ENCODE peak calls at places on chromosomes 7 and 10, in five cellular contexts. One of them, this sample, is unnamed.

GRCh38 chr7:77416621-77417371 is 647 bp upstream of the GSAP start:
- DNase-seq in choroid plexus epithelial cell: no peak
- DNase-seq in A549: peak
- DNase-seq in PC-9: no peak
- DNase-seq in progenitor cell of endocrine pancreas: no peak
- DNase-seq in this sample: peak

GRCh38 chr7:24406053-24406561 is 122.1 kb downstream of the NPY start:
- DNase-seq in PC-9: no peak
- DNase-seq in progenitor cell of endocrine pancreas: no peak
- DNase-seq in choroid plexus epithelial cell: peak
- DNase-seq in A549: no peak
- DNase-seq in this sample: no peak

GRCh38 chr10:50807851-50808776 is 68.4 kb downstream of the ASAH2B start:
- DNase-seq in PC-9: no peak
- DNase-seq in progenitor cell of endocrine pancreas: no peak
- DNase-seq in choroid plexus epithelial cell: peak
- DNase-seq in A549: no peak
- DNase-seq in this sample: no peak

GRCh38 chr10:79491171-79491835 is 21.0 kb upstream of the EIF5AL1 start:
- DNase-seq in A549: no peak
- DNase-seq in choroid plexus epithelial cell: no peak
- DNase-seq in PC-9: no peak
- DNase-seq in progenitor cell of endocrine pancreas: no peak
- DNase-seq in this sample: no peak

GRCh38 chr7:139574618-139575337 is 51.3 kb downstream of the CLEC2L start:
- DNase-seq in PC-9: no peak
- DNase-seq in choroid plexus epithelial cell: no peak
- DNase-seq in progenitor cell of endocrine pancreas: no peak
- DNase-seq in A549: no peak
- DNase-seq in this sample: no peak

GRCh38 chr7:148503900-148504487 is 86.6 kb upstream of the C7orf33 start:
- DNase-seq in choroid plexus epithelial cell: peak
- DNase-seq in progenitor cell of endocrine pancreas: no peak
- DNase-seq in A549: peak
- DNase-seq in PC-9: no peak
- DNase-seq in this sample: no peak

GRCh38 chr7:92645114-92645497 is 54.9 kb upstream of the FAM133B start:
- DNase-seq in choroid plexus epithelial cell: no peak
- DNase-seq in progenitor cell of endocrine pancreas: no peak
- DNase-seq in PC-9: no peak
- DNase-seq in A549: no peak
- DNase-seq in this sample: no peak

GRCh38 chr10:60524541-60524940 is 134.9 kb upstream of the ANK3 start:
- DNase-seq in progenitor cell of endocrine pancreas: no peak
- DNase-seq in PC-9: no peak
- DNase-seq in A549: no peak
- DNase-seq in choroid plexus epithelial cell: peak
- DNase-seq in this sample: no peak

GRCh38 chr7:112022128-112022527 is 184.1 kb downstream of the DOCK4 start:
- DNase-seq in choroid plexus epithelial cell: no peak
- DNase-seq in progenitor cell of endocrine pancreas: no peak
- DNase-seq in PC-9: no peak
- DNase-seq in A549: no peak
- DNase-seq in this sample: no peak

GRCh38 chr7:105779856-105780815 is 96.3 kb downstream of the ATXN7L1 start:
- DNase-seq in progenitor cell of endocrine pancreas: no peak
- DNase-seq in PC-9: no peak
- DNase-seq in choroid plexus epithelial cell: no peak
- DNase-seq in A549: no peak
- DNase-seq in this sample: peak

GRCh38 chr7:12929416-12930140 is 242.1 kb downstream of the ARL4A start:
- DNase-seq in choroid plexus epithelial cell: peak
- DNase-seq in PC-9: no peak
- DNase-seq in A549: no peak
- DNase-seq in progenitor cell of endocrine pancreas: no peak
- DNase-seq in this sample: no peak

GRCh38 chr10:132524443-132525285 is 12.9 kb upstream of the INPP5A start:
- DNase-seq in PC-9: no peak
- DNase-seq in A549: no peak
- DNase-seq in progenitor cell of endocrine pancreas: no peak
- DNase-seq in choroid plexus epithelial cell: no peak
- DNase-seq in this sample: no peak

GRCh38 chr10:129893690-129894089 is 70.4 kb downstream of the EBF3 start:
- DNase-seq in A549: no peak
- DNase-seq in PC-9: no peak
- DNase-seq in choroid plexus epithelial cell: no peak
- DNase-seq in progenitor cell of endocrine pancreas: no peak
- DNase-seq in this sample: no peak

GRCh38 chr7:143391462-143392404 is 10.6 kb downstream of the ZYX start:
- DNase-seq in A549: no peak
- DNase-seq in PC-9: no peak
- DNase-seq in choroid plexus epithelial cell: peak
- DNase-seq in progenitor cell of endocrine pancreas: no peak
- DNase-seq in this sample: no peak

GRCh38 chr10:6141296-6142151 is 52.7 kb downstream of the RBM17 start:
- DNase-seq in A549: peak
- DNase-seq in progenitor cell of endocrine pancreas: no peak
- DNase-seq in PC-9: peak
- DNase-seq in choroid plexus epithelial cell: peak
- DNase-seq in this sample: no peak

GRCh38 chr10:102208311-102209035 is 17.6 kb upstream of the ELOVL3 start:
- DNase-seq in PC-9: no peak
- DNase-seq in progenitor cell of endocrine pancreas: no peak
- DNase-seq in A549: no peak
- DNase-seq in choroid plexus epithelial cell: peak
- DNase-seq in this sample: no peak

GRCh38 chr10:1009071-1009494 is 16.6 kb downstream of the IDI2 start:
- DNase-seq in choroid plexus epithelial cell: no peak
- DNase-seq in PC-9: no peak
- DNase-seq in A549: no peak
- DNase-seq in progenitor cell of endocrine pancreas: no peak
- DNase-seq in this sample: no peak

GRCh38 chr10:104337985-104338735 is at the start of gene ITPRIP:
- DNase-seq in A549: peak
- DNase-seq in PC-9: no peak
- DNase-seq in choroid plexus epithelial cell: peak
- DNase-seq in progenitor cell of endocrine pancreas: peak
- DNase-seq in this sample: no peak

GRCh38 chr10:75062191-75062849 is 49.1 kb upstream of the SAMD8 start:
- DNase-seq in progenitor cell of endocrine pancreas: no peak
- DNase-seq in PC-9: no peak
- DNase-seq in choroid plexus epithelial cell: peak
- DNase-seq in A549: no peak
- DNase-seq in this sample: no peak

DNA sequence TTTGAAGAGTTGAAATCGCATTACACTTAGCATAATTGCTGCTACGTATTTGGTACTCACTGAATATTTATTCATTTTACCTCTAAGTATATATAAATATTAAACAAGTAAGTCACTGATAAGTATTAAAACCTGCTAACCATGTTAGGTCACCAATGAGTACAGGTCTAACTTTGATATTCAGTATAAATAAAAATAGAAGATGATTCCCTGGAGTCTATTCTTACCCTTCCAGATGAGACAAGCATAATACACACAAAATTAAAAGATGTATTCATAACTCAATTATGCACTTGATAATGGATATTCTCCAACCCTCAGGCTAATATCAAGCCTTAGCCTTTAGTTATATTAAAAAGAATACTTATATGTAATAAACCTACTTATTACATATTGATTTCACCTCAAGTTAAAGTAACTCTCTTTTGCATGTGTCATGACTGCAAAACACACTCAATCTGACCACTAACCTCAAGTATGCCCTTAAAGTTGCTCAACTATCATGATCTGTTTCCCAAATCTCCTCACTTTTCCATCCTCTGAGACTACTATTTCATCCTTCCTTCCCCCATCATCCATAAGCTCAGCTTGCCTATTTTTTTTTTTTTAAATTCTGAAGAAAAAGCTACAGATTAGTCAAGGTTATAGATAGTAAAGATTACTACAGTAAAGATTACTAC is 46.8 kb downstream of the IPMK start:
- DNase-seq in A549: no peak
- DNase-seq in PC-9: no peak
- DNase-seq in progenitor cell of endocrine pancreas: no peak
- DNase-seq in choroid plexus epithelial cell: peak
- DNase-seq in this sample: no peak
- TF ChIP-seq CTCF in A549: no peak
- TF ChIP-seq CTCF in PC-9: no peak
- TF ChIP-seq CTCF in progenitor cell of endocrine pancreas: no peak
- TF ChIP-seq CTCF in choroid plexus epithelial cell: no peak
- TF ChIP-seq CTCF in this sample: no peak

DNA sequence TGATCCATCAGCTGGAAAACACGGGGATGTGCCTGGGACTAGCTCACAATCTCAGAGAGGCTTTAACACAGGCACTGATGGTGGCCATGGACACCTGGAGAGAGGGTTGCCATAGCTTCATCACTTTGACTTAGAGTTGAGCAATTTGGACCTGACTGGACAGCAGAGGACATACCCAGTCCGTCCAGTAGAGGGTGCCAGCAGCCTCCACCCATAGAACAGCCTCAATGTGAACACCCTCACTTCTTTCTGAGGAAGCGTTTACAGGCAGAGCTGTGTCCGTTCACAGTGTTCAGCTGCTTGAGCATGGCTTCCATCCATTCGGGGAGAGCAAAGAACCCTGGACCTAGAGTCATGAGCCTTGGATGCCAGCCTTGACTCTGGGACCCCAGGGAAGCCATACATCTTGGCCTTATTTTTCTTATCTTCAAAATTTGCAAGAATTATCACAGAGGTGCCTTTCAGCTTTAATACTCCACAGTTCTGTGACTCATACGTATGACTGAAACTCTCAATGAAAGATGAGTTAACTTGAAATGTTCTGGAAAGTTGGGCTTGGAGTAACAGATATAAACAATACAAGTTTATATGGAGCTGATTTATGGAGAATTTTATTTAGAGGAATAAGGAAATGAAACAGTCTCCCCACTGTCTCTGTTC is 302.9 kb upstream of the PODXL start:
- DNase-seq in progenitor cell of endocrine pancreas: peak
- DNase-seq in choroid plexus epithelial cell: peak
- DNase-seq in PC-9: peak
- DNase-seq in A549: peak
- DNase-seq in this sample: peak
- TF ChIP-seq CTCF in progenitor cell of endocrine pancreas: peak
- TF ChIP-seq CTCF in choroid plexus epithelial cell: peak
- TF ChIP-seq CTCF in PC-9: peak
- TF ChIP-seq CTCF in A549: peak
- TF ChIP-seq CTCF in this sample: peak

GRCh38 chr7:1974290-1974689 is 258.5 kb downstream of the MAD1L1 start:
- DNase-seq in A549: no peak
- DNase-seq in choroid plexus epithelial cell: no peak
- DNase-seq in PC-9: no peak
- DNase-seq in progenitor cell of endocrine pancreas: no peak
- DNase-seq in this sample: no peak

GRCh38 chr7:1975179-1975578 is 257.6 kb downstream of the MAD1L1 start:
- DNase-seq in choroid plexus epithelial cell: no peak
- DNase-seq in progenitor cell of endocrine pancreas: no peak
- DNase-seq in PC-9: no peak
- DNase-seq in A549: no peak
- DNase-seq in this sample: no peak

GRCh38 chr7:1974714-1975113 is 258.0 kb downstream of the MAD1L1 start:
- DNase-seq in progenitor cell of endocrine pancreas: no peak
- DNase-seq in A549: no peak
- DNase-seq in choroid plexus epithelial cell: no peak
- DNase-seq in PC-9: no peak
- DNase-seq in this sample: no peak

GRCh38 chr7:1977059-1977875 is 255.5 kb downstream of the MAD1L1 start:
- DNase-seq in PC-9: no peak
- DNase-seq in progenitor cell of endocrine pancreas: no peak
- DNase-seq in choroid plexus epithelial cell: no peak
- DNase-seq in A549: no peak
- DNase-seq in this sample: no peak

GRCh38 chr7:1975581-1975980 is 257.2 kb downstream of the MAD1L1 start:
- DNase-seq in A549: no peak
- DNase-seq in choroid plexus epithelial cell: no peak
- DNase-seq in PC-9: no peak
- DNase-seq in progenitor cell of endocrine pancreas: no peak
- DNase-seq in this sample: no peak
- TF ChIP-seq CTCF in A549: no peak
- TF ChIP-seq CTCF in choroid plexus epithelial cell: no peak
- TF ChIP-seq CTCF in PC-9: no peak
- TF ChIP-seq CTCF in progenitor cell of endocrine pancreas: no peak
- TF ChIP-seq CTCF in this sample: no peak

GRCh38 chr10:116272497-116273221 is at the start of gene GFRA1:
- DNase-seq in choroid plexus epithelial cell: no peak
- DNase-seq in PC-9: no peak
- DNase-seq in A549: peak
- DNase-seq in progenitor cell of endocrine pancreas: peak
- DNase-seq in this sample: no peak
- TF ChIP-seq CTCF in choroid plexus epithelial cell: no peak
- TF ChIP-seq CTCF in PC-9: no peak
- TF ChIP-seq CTCF in A549: peak
- TF ChIP-seq CTCF in progenitor cell of endocrine pancreas: peak
- TF ChIP-seq CTCF in this sample: no peak

DNA sequence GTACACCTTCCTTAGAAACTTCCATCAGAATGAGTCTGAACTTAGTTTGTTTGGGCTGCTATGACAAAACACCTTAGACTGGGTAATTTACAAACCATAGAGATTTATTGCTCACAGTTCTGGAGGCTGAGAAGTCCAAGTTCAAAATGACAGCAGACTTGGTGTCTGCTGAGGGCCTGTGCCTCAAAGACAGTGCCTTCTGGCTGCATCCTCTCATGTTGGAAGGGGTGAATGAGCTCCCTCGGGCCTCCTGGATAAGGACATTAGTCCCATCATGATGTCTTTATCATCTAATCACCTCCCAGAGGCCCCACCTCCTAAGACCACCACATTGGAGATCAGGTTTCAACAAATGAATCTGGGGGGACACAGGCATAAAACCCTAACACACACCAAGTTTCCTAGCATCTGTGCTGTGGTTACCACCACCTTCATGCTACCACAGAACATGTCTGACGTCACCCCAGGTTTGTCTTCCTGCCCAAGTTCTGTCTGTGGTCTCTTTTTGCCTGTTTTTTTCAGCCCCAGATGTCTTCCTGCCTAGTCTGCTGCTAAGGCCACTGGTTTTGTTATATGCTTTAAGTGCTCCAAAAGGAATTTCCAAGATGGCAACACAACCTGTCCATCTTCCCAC is 150.9 kb upstream of the COBL start:
- DNase-seq in progenitor cell of endocrine pancreas: no peak
- DNase-seq in A549: no peak
- DNase-seq in PC-9: no peak
- DNase-seq in choroid plexus epithelial cell: no peak
- DNase-seq in this sample: no peak
- TF ChIP-seq CTCF in progenitor cell of endocrine pancreas: no peak
- TF ChIP-seq CTCF in A549: no peak
- TF ChIP-seq CTCF in PC-9: no peak
- TF ChIP-seq CTCF in choroid plexus epithelial cell: no peak
- TF ChIP-seq CTCF in this sample: no peak

GRCh38 chr7:101222275-101222830 is 4.4 kb downstream of the ZNHIT1 start:
- DNase-seq in PC-9: no peak
- DNase-seq in A549: no peak
- DNase-seq in choroid plexus epithelial cell: no peak
- DNase-seq in progenitor cell of endocrine pancreas: no peak
- DNase-seq in this sample: no peak
- TF ChIP-seq CTCF in PC-9: no peak
- TF ChIP-seq CTCF in A549: no peak
- TF ChIP-seq CTCF in choroid plexus epithelial cell: no peak
- TF ChIP-seq CTCF in progenitor cell of endocrine pancreas: no peak
- TF ChIP-seq CTCF in this sample: no peak

This sample was measured in D721Med.